ENCODE peak calls at places on chromosomes 4 and X, in seven cellular contexts. One of them, this sample, is unnamed.

GRCh38 chr4:128848461-128848860 is 39.0 kb downstream of the JADE1 start:
- DNase-seq in Right ventricle myocardium superior: no peak
- DNase-seq in Calu3: no peak
- DNase-seq in stimulated activated CD8-positive, alpha-beta memory T cell treated with anti-CD3 and anti-CD28 coated beads, Interleukin-12 subunit alpha, Interleukin-12 subunit beta, amount 100 ng/mL, for 4 hours: no peak
- DNase-seq in Jurkat, Clone E6-1: no peak
- DNase-seq in NCI-H460: no peak
- DNase-seq in WERI-Rb-1: no peak
- DNase-seq in this sample: no peak

GRCh38 chrX:46547857-46548256 is 2.6 kb upstream of the ZNF674 start:
- DNase-seq in Right ventricle myocardium superior: no peak
- DNase-seq in Calu3: peak
- DNase-seq in stimulated activated CD8-positive, alpha-beta memory T cell treated with anti-CD3 and anti-CD28 coated beads, Interleukin-12 subunit alpha, Interleukin-12 subunit beta, amount 100 ng/mL, for 4 hours: no peak
- DNase-seq in Jurkat, Clone E6-1: no peak
- DNase-seq in NCI-H460: peak
- DNase-seq in WERI-Rb-1: no peak
- DNase-seq in this sample: no peak

GRCh38 chr4:40309250-40309774 is 25.8 kb upstream of the CHRNA9 start:
- DNase-seq in Right ventricle myocardium superior: peak
- DNase-seq in Calu3: peak
- DNase-seq in stimulated activated CD8-positive, alpha-beta memory T cell treated with anti-CD3 and anti-CD28 coated beads, Interleukin-12 subunit alpha, Interleukin-12 subunit beta, amount 100 ng/mL, for 4 hours: peak
- DNase-seq in Jurkat, Clone E6-1: peak
- DNase-seq in NCI-H460: peak
- DNase-seq in WERI-Rb-1: peak
- DNase-seq in this sample: peak

GRCh38 chr4:87848622-87849351 is 16.0 kb downstream of the MEPE start:
- DNase-seq in Right ventricle myocardium superior: no peak
- DNase-seq in Calu3: peak
- DNase-seq in stimulated activated CD8-positive, alpha-beta memory T cell treated with anti-CD3 and anti-CD28 coated beads, Interleukin-12 subunit alpha, Interleukin-12 subunit beta, amount 100 ng/mL, for 4 hours: no peak
- DNase-seq in Jurkat, Clone E6-1: peak
- DNase-seq in NCI-H460: peak
- DNase-seq in WERI-Rb-1: peak
- DNase-seq in this sample: no peak

GRCh38 chrX:19885732-19886131 is 1.7 kb downstream of the SH3KBP1 start:
- DNase-seq in Right ventricle myocardium superior: no peak
- DNase-seq in Calu3: no peak
- DNase-seq in stimulated activated CD8-positive, alpha-beta memory T cell treated with anti-CD3 and anti-CD28 coated beads, Interleukin-12 subunit alpha, Interleukin-12 subunit beta, amount 100 ng/mL, for 4 hours: no peak
- DNase-seq in Jurkat, Clone E6-1: no peak
- DNase-seq in NCI-H460: no peak
- DNase-seq in WERI-Rb-1: no peak
- DNase-seq in this sample: no peak

GRCh38 chr4:176981551-176981950 is 188.8 kb upstream of the VEGFC start:
- DNase-seq in Right ventricle myocardium superior: no peak
- DNase-seq in Calu3: no peak
- DNase-seq in stimulated activated CD8-positive, alpha-beta memory T cell treated with anti-CD3 and anti-CD28 coated beads, Interleukin-12 subunit alpha, Interleukin-12 subunit beta, amount 100 ng/mL, for 4 hours: no peak
- DNase-seq in Jurkat, Clone E6-1: no peak
- DNase-seq in NCI-H460: no peak
- DNase-seq in WERI-Rb-1: no peak
- DNase-seq in this sample: no peak

GRCh38 chr4:41814565-41814964 is 66.0 kb upstream of the PHOX2B start:
- DNase-seq in Right ventricle myocardium superior: peak
- DNase-seq in Calu3: no peak
- DNase-seq in stimulated activated CD8-positive, alpha-beta memory T cell treated with anti-CD3 and anti-CD28 coated beads, Interleukin-12 subunit alpha, Interleukin-12 subunit beta, amount 100 ng/mL, for 4 hours: no peak
- DNase-seq in Jurkat, Clone E6-1: no peak
- DNase-seq in NCI-H460: peak
- DNase-seq in WERI-Rb-1: peak
- DNase-seq in this sample: no peak

GRCh38 chrX:3295731-3296130 is 50.7 kb downstream of the MXRA5 start:
- DNase-seq in Right ventricle myocardium superior: no peak
- DNase-seq in Calu3: peak
- DNase-seq in stimulated activated CD8-positive, alpha-beta memory T cell treated with anti-CD3 and anti-CD28 coated beads, Interleukin-12 subunit alpha, Interleukin-12 subunit beta, amount 100 ng/mL, for 4 hours: no peak
- DNase-seq in Jurkat, Clone E6-1: no peak
- DNase-seq in NCI-H460: peak
- DNase-seq in WERI-Rb-1: peak
- DNase-seq in this sample: no peak

GRCh38 chr4:11505225-11505971 is 76.7 kb upstream of the HS3ST1 start:
- DNase-seq in Right ventricle myocardium superior: no peak
- DNase-seq in Calu3: peak
- DNase-seq in stimulated activated CD8-positive, alpha-beta memory T cell treated with anti-CD3 and anti-CD28 coated beads, Interleukin-12 subunit alpha, Interleukin-12 subunit beta, amount 100 ng/mL, for 4 hours: no peak
- DNase-seq in Jurkat, Clone E6-1: no peak
- DNase-seq in NCI-H460: no peak
- DNase-seq in WERI-Rb-1: no peak
- DNase-seq in this sample: no peak

GRCh38 chr4:2965262-2965661 is 1.9 kb downstream of the GRK4 start:
- DNase-seq in Right ventricle myocardium superior: no peak
- DNase-seq in Calu3: no peak
- DNase-seq in stimulated activated CD8-positive, alpha-beta memory T cell treated with anti-CD3 and anti-CD28 coated beads, Interleukin-12 subunit alpha, Interleukin-12 subunit beta, amount 100 ng/mL, for 4 hours: no peak
- DNase-seq in Jurkat, Clone E6-1: no peak
- DNase-seq in NCI-H460: no peak
- DNase-seq in WERI-Rb-1: no peak
- DNase-seq in this sample: peak

GRCh38 chr4:150283689-150284088 is 205.4 kb downstream of the DCLK2 start:
- DNase-seq in Right ventricle myocardium superior: no peak
- DNase-seq in Calu3: no peak
- DNase-seq in stimulated activated CD8-positive, alpha-beta memory T cell treated with anti-CD3 and anti-CD28 coated beads, Interleukin-12 subunit alpha, Interleukin-12 subunit beta, amount 100 ng/mL, for 4 hours: no peak
- DNase-seq in Jurkat, Clone E6-1: no peak
- DNase-seq in NCI-H460: no peak
- DNase-seq in WERI-Rb-1: no peak
- DNase-seq in this sample: no peak

GRCh38 chr4:42328978-42329377 is 68.3 kb upstream of the SHISA3 start:
- DNase-seq in Right ventricle myocardium superior: no peak
- DNase-seq in Calu3: no peak
- DNase-seq in stimulated activated CD8-positive, alpha-beta memory T cell treated with anti-CD3 and anti-CD28 coated beads, Interleukin-12 subunit alpha, Interleukin-12 subunit beta, amount 100 ng/mL, for 4 hours: no peak
- DNase-seq in Jurkat, Clone E6-1: no peak
- DNase-seq in NCI-H460: no peak
- DNase-seq in WERI-Rb-1: no peak
- DNase-seq in this sample: no peak

GRCh38 chr4:141375855-141376254 is 155.2 kb downstream of the ZNF330 start:
- DNase-seq in Right ventricle myocardium superior: no peak
- DNase-seq in Calu3: peak
- DNase-seq in stimulated activated CD8-positive, alpha-beta memory T cell treated with anti-CD3 and anti-CD28 coated beads, Interleukin-12 subunit alpha, Interleukin-12 subunit beta, amount 100 ng/mL, for 4 hours: no peak
- DNase-seq in Jurkat, Clone E6-1: no peak
- DNase-seq in NCI-H460: peak
- DNase-seq in WERI-Rb-1: no peak
- DNase-seq in this sample: no peak

GRCh38 chr4:109276482-109277095 is 25.9 kb downstream of the COL25A1 start:
- DNase-seq in Right ventricle myocardium superior: no peak
- DNase-seq in Calu3: no peak
- DNase-seq in stimulated activated CD8-positive, alpha-beta memory T cell treated with anti-CD3 and anti-CD28 coated beads, Interleukin-12 subunit alpha, Interleukin-12 subunit beta, amount 100 ng/mL, for 4 hours: no peak
- DNase-seq in Jurkat, Clone E6-1: no peak
- DNase-seq in NCI-H460: no peak
- DNase-seq in WERI-Rb-1: no peak
- DNase-seq in this sample: no peak

GRCh38 chr4:43903456-43903855 is 545.2 kb downstream of the KCTD8 start:
- DNase-seq in Right ventricle myocardium superior: no peak
- DNase-seq in Calu3: no peak
- DNase-seq in stimulated activated CD8-positive, alpha-beta memory T cell treated with anti-CD3 and anti-CD28 coated beads, Interleukin-12 subunit alpha, Interleukin-12 subunit beta, amount 100 ng/mL, for 4 hours: no peak
- DNase-seq in Jurkat, Clone E6-1: no peak
- DNase-seq in NCI-H460: no peak
- DNase-seq in WERI-Rb-1: no peak
- DNase-seq in this sample: no peak

GRCh38 chr4:112130903-112131302 is 14.4 kb upstream of the FAM241A start:
- DNase-seq in Right ventricle myocardium superior: no peak
- DNase-seq in Calu3: no peak
- DNase-seq in stimulated activated CD8-positive, alpha-beta memory T cell treated with anti-CD3 and anti-CD28 coated beads, Interleukin-12 subunit alpha, Interleukin-12 subunit beta, amount 100 ng/mL, for 4 hours: no peak
- DNase-seq in Jurkat, Clone E6-1: no peak
- DNase-seq in NCI-H460: peak
- DNase-seq in WERI-Rb-1: no peak
- DNase-seq in this sample: no peak

GRCh38 chr4:20288846-20289512 is 37.3 kb downstream of the SLIT2 start:
- DNase-seq in Right ventricle myocardium superior: no peak
- DNase-seq in Calu3: no peak
- DNase-seq in stimulated activated CD8-positive, alpha-beta memory T cell treated with anti-CD3 and anti-CD28 coated beads, Interleukin-12 subunit alpha, Interleukin-12 subunit beta, amount 100 ng/mL, for 4 hours: no peak
- DNase-seq in Jurkat, Clone E6-1: no peak
- DNase-seq in NCI-H460: no peak
- DNase-seq in WERI-Rb-1: no peak
- DNase-seq in this sample: no peak

GRCh38 chr4:85409251-85409650 is 65.7 kb upstream of the ARHGAP24 start:
- DNase-seq in Right ventricle myocardium superior: no peak
- DNase-seq in Calu3: no peak
- DNase-seq in stimulated activated CD8-positive, alpha-beta memory T cell treated with anti-CD3 and anti-CD28 coated beads, Interleukin-12 subunit alpha, Interleukin-12 subunit beta, amount 100 ng/mL, for 4 hours: no peak
- DNase-seq in Jurkat, Clone E6-1: no peak
- DNase-seq in NCI-H460: no peak
- DNase-seq in WERI-Rb-1: no peak
- DNase-seq in this sample: no peak

GRCh38 chr4:36111180-36111579 is 133.1 kb downstream of the ARAP2 start:
- DNase-seq in Right ventricle myocardium superior: no peak
- DNase-seq in Calu3: no peak
- DNase-seq in stimulated activated CD8-positive, alpha-beta memory T cell treated with anti-CD3 and anti-CD28 coated beads, Interleukin-12 subunit alpha, Interleukin-12 subunit beta, amount 100 ng/mL, for 4 hours: no peak
- DNase-seq in Jurkat, Clone E6-1: peak
- DNase-seq in NCI-H460: no peak
- DNase-seq in WERI-Rb-1: no peak
- DNase-seq in this sample: no peak

GRCh38 chrX:53049127-53049517 is 533 bp downstream of the GPR173 start:
- DNase-seq in Right ventricle myocardium superior: no peak
- DNase-seq in Calu3: no peak
- DNase-seq in stimulated activated CD8-positive, alpha-beta memory T cell treated with anti-CD3 and anti-CD28 coated beads, Interleukin-12 subunit alpha, Interleukin-12 subunit beta, amount 100 ng/mL, for 4 hours: no peak
- DNase-seq in Jurkat, Clone E6-1: no peak
- DNase-seq in NCI-H460: no peak
- DNase-seq in WERI-Rb-1: no peak
- DNase-seq in this sample: no peak

GRCh38 chr4:105630670-105631655 is 77.5 kb downstream of the INTS12 start:
- DNase-seq in Right ventricle myocardium superior: no peak
- DNase-seq in Calu3: no peak
- DNase-seq in stimulated activated CD8-positive, alpha-beta memory T cell treated with anti-CD3 and anti-CD28 coated beads, Interleukin-12 subunit alpha, Interleukin-12 subunit beta, amount 100 ng/mL, for 4 hours: no peak
- DNase-seq in Jurkat, Clone E6-1: no peak
- DNase-seq in NCI-H460: no peak
- DNase-seq in WERI-Rb-1: no peak
- DNase-seq in this sample: no peak

GRCh38 chr4:19809989-19810388 is 441.7 kb upstream of the SLIT2 start:
- DNase-seq in Right ventricle myocardium superior: no peak
- DNase-seq in Calu3: no peak
- DNase-seq in stimulated activated CD8-positive, alpha-beta memory T cell treated with anti-CD3 and anti-CD28 coated beads, Interleukin-12 subunit alpha, Interleukin-12 subunit beta, amount 100 ng/mL, for 4 hours: no peak
- DNase-seq in Jurkat, Clone E6-1: no peak
- DNase-seq in NCI-H460: no peak
- DNase-seq in WERI-Rb-1: no peak
- DNase-seq in this sample: no peak

GRCh38 chr4:25160714-25161598 is 707 bp upstream of the SEPSECS start:
- DNase-seq in Right ventricle myocardium superior: no peak
- DNase-seq in Calu3: no peak
- DNase-seq in stimulated activated CD8-positive, alpha-beta memory T cell treated with anti-CD3 and anti-CD28 coated beads, Interleukin-12 subunit alpha, Interleukin-12 subunit beta, amount 100 ng/mL, for 4 hours: no peak
- DNase-seq in Jurkat, Clone E6-1: no peak
- DNase-seq in NCI-H460: no peak
- DNase-seq in WERI-Rb-1: no peak
- DNase-seq in this sample: no peak

GRCh38 chrX:150526692-150527091 is 41.7 kb upstream of the MTM1 start:
- DNase-seq in Right ventricle myocardium superior: no peak
- DNase-seq in Calu3: no peak
- DNase-seq in stimulated activated CD8-positive, alpha-beta memory T cell treated with anti-CD3 and anti-CD28 coated beads, Interleukin-12 subunit alpha, Interleukin-12 subunit beta, amount 100 ng/mL, for 4 hours: no peak
- DNase-seq in Jurkat, Clone E6-1: no peak
- DNase-seq in NCI-H460: no peak
- DNase-seq in WERI-Rb-1: no peak
- DNase-seq in this sample: no peak

GRCh38 chrX:118347131-118347530 is 1.2 kb downstream of the WDR44 start:
- DNase-seq in Right ventricle myocardium superior: no peak
- DNase-seq in Calu3: no peak
- DNase-seq in stimulated activated CD8-positive, alpha-beta memory T cell treated with anti-CD3 and anti-CD28 coated beads, Interleukin-12 subunit alpha, Interleukin-12 subunit beta, amount 100 ng/mL, for 4 hours: no peak
- DNase-seq in Jurkat, Clone E6-1: no peak
- DNase-seq in NCI-H460: peak
- DNase-seq in WERI-Rb-1: no peak
- DNase-seq in this sample: no peak

GRCh38 chr4:123786955-123787354 is 390.4 kb downstream of the SPRY1 start:
- DNase-seq in Right ventricle myocardium superior: peak
- DNase-seq in Calu3: no peak
- DNase-seq in stimulated activated CD8-positive, alpha-beta memory T cell treated with anti-CD3 and anti-CD28 coated beads, Interleukin-12 subunit alpha, Interleukin-12 subunit beta, amount 100 ng/mL, for 4 hours: no peak
- DNase-seq in Jurkat, Clone E6-1: no peak
- DNase-seq in NCI-H460: no peak
- DNase-seq in WERI-Rb-1: no peak
- DNase-seq in this sample: no peak

GRCh38 chr4:153520227-153520626 is 54.1 kb downstream of the TMEM131L start:
- DNase-seq in Right ventricle myocardium superior: no peak
- DNase-seq in Calu3: no peak
- DNase-seq in stimulated activated CD8-positive, alpha-beta memory T cell treated with anti-CD3 and anti-CD28 coated beads, Interleukin-12 subunit alpha, Interleukin-12 subunit beta, amount 100 ng/mL, for 4 hours: no peak
- DNase-seq in Jurkat, Clone E6-1: no peak
- DNase-seq in NCI-H460: no peak
- DNase-seq in WERI-Rb-1: no peak
- DNase-seq in this sample: no peak

GRCh38 chr4:26838055-26838842 is 22.4 kb upstream of the STIM2 start:
- DNase-seq in Right ventricle myocardium superior: no peak
- DNase-seq in Calu3: no peak
- DNase-seq in stimulated activated CD8-positive, alpha-beta memory T cell treated with anti-CD3 and anti-CD28 coated beads, Interleukin-12 subunit alpha, Interleukin-12 subunit beta, amount 100 ng/mL, for 4 hours: no peak
- DNase-seq in Jurkat, Clone E6-1: peak
- DNase-seq in NCI-H460: no peak
- DNase-seq in WERI-Rb-1: no peak
- DNase-seq in this sample: no peak

This sample was measured in spleen.